ENCODE peak calls at places on chromosomes 3 and 15, in five cellular contexts. One of them, this sample, is unnamed.

GRCh38 chr3:79983063-79983561 is 215.3 kb upstream of the ROBO1 start:
- DNase-seq in GM12878: no peak
- DNase-seq in HCT116: no peak
- DNase-seq in IMR-90: no peak
- DNase-seq in H1: no peak
- DNase-seq in this sample: peak

GRCh38 chr15:82093774-82094211 is 48.0 kb upstream of the MEX3B start:
- DNase-seq in GM12878: no peak
- DNase-seq in HCT116: no peak
- DNase-seq in IMR-90: peak
- DNase-seq in H1: no peak
- DNase-seq in this sample: peak

GRCh38 chr15:44034933-44035624 is 160.0 kb downstream of the FRMD5 start:
- DNase-seq in GM12878: no peak
- DNase-seq in HCT116: no peak
- DNase-seq in IMR-90: peak
- DNase-seq in H1: no peak
- DNase-seq in this sample: peak

GRCh38 chr15:92155941-92156340 is 237.7 kb upstream of the ST8SIA2 start:
- DNase-seq in GM12878: no peak
- DNase-seq in HCT116: no peak
- DNase-seq in IMR-90: no peak
- DNase-seq in H1: no peak
- DNase-seq in this sample: no peak

GRCh38 chr15:70140543-70141375 is 43.0 kb upstream of the TLE3 start:
- DNase-seq in GM12878: no peak
- DNase-seq in HCT116: no peak
- DNase-seq in IMR-90: peak
- DNase-seq in H1: peak
- DNase-seq in this sample: peak

GRCh38 chr3:51137715-51138114 is 247.4 kb upstream of the MANF start:
- DNase-seq in GM12878: no peak
- DNase-seq in HCT116: no peak
- DNase-seq in IMR-90: no peak
- DNase-seq in H1: no peak
- DNase-seq in this sample: no peak

GRCh38 chr15:91385301-91385700 is 285.2 kb downstream of the SV2B start:
- DNase-seq in GM12878: no peak
- DNase-seq in HCT116: no peak
- DNase-seq in IMR-90: no peak
- DNase-seq in H1: no peak
- DNase-seq in this sample: no peak

GRCh38 chr3:129004639-129005295 is 3.7 kb downstream of the EFCC1 start:
- DNase-seq in GM12878: no peak
- DNase-seq in HCT116: no peak
- DNase-seq in IMR-90: no peak
- DNase-seq in H1: no peak
- DNase-seq in this sample: peak

GRCh38 chr15:71271327-71271726 is 156.1 kb downstream of the THSD4 start:
- DNase-seq in GM12878: no peak
- DNase-seq in HCT116: no peak
- DNase-seq in IMR-90: no peak
- DNase-seq in H1: no peak
- DNase-seq in this sample: no peak

GRCh38 chr3:9727743-9728142 is 3.8 kb upstream of the BRPF1 start:
- DNase-seq in GM12878: no peak
- DNase-seq in HCT116: no peak
- DNase-seq in IMR-90: peak
- DNase-seq in H1: no peak
- DNase-seq in this sample: no peak

GRCh38 chr3:172701758-172702157 is 9.1 kb downstream of the NCEH1 start:
- DNase-seq in GM12878: no peak
- DNase-seq in HCT116: no peak
- DNase-seq in IMR-90: no peak
- DNase-seq in H1: no peak
- DNase-seq in this sample: no peak

GRCh38 chr15:69090197-69090948 is 70.1 kb upstream of the GLCE start:
- DNase-seq in GM12878: no peak
- DNase-seq in HCT116: no peak
- DNase-seq in IMR-90: peak
- DNase-seq in H1: peak
- DNase-seq in this sample: no peak

GRCh38 chr15:99447497-99448371 is 118.0 kb upstream of the MEF2A start:
- DNase-seq in GM12878: no peak
- DNase-seq in HCT116: no peak
- DNase-seq in IMR-90: no peak
- DNase-seq in H1: no peak
- DNase-seq in this sample: peak

GRCh38 chr3:45950686-45951600 is 7.7 kb downstream of the CXCR6 start:
- DNase-seq in GM12878: no peak
- DNase-seq in HCT116: no peak
- DNase-seq in IMR-90: no peak
- DNase-seq in H1: no peak
- DNase-seq in this sample: no peak

GRCh38 chr3:170418422-170419300 is at the start of gene CLDN11:
- DNase-seq in GM12878: no peak
- DNase-seq in HCT116: no peak
- DNase-seq in IMR-90: peak
- DNase-seq in H1: no peak
- DNase-seq in this sample: peak

GRCh38 chr15:96337991-96338771 is 7.7 kb downstream of the NR2F2 start:
- DNase-seq in GM12878: no peak
- DNase-seq in HCT116: no peak
- DNase-seq in IMR-90: no peak
- DNase-seq in H1: no peak
- DNase-seq in this sample: peak

GRCh38 chr3:61561374-61562041 is at the start of gene PTPRG:
- DNase-seq in GM12878: no peak
- DNase-seq in HCT116: peak
- DNase-seq in IMR-90: peak
- DNase-seq in H1: peak
- DNase-seq in this sample: peak

GRCh38 chr15:40100133-40100946 is 8.3 kb downstream of the BMF start:
- DNase-seq in GM12878: no peak
- DNase-seq in HCT116: no peak
- DNase-seq in IMR-90: no peak
- DNase-seq in H1: no peak
- DNase-seq in this sample: no peak

GRCh38 chr3:122932251-122932967 is 95.2 kb downstream of the SEMA5B start:
- DNase-seq in GM12878: no peak
- DNase-seq in HCT116: no peak
- DNase-seq in IMR-90: no peak
- DNase-seq in H1: no peak
- DNase-seq in this sample: no peak

GRCh38 chr15:40235201-40235890 is 3.5 kb upstream of the PAK6 start:
- DNase-seq in GM12878: no peak
- DNase-seq in HCT116: no peak
- DNase-seq in IMR-90: no peak
- DNase-seq in H1: no peak
- DNase-seq in this sample: no peak

GRCh38 chr3:188389711-188390346 is 235.9 kb downstream of the LPP start:
- DNase-seq in GM12878: no peak
- DNase-seq in HCT116: no peak
- DNase-seq in IMR-90: no peak
- DNase-seq in H1: no peak
- DNase-seq in this sample: peak

GRCh38 chr15:62989366-62990055 is 53.0 kb upstream of the TPM1 start:
- DNase-seq in GM12878: no peak
- DNase-seq in HCT116: no peak
- DNase-seq in IMR-90: peak
- DNase-seq in H1: no peak
- DNase-seq in this sample: peak

GRCh38 chr15:68389041-68389930 is 42.7 kb downstream of the ITGA11 start:
- DNase-seq in GM12878: no peak
- DNase-seq in HCT116: no peak
- DNase-seq in IMR-90: no peak
- DNase-seq in H1: no peak
- DNase-seq in this sample: no peak

GRCh38 chr3:73556520-73557371 is 68.0 kb downstream of the PDZRN3 start:
- DNase-seq in GM12878: no peak
- DNase-seq in HCT116: no peak
- DNase-seq in IMR-90: peak
- DNase-seq in H1: no peak
- DNase-seq in this sample: no peak

GRCh38 chr3:5122030-5122740 is at the start of gene ARL8B:
- DNase-seq in GM12878: no peak
- DNase-seq in HCT116: peak
- DNase-seq in IMR-90: peak
- DNase-seq in H1: peak
- DNase-seq in this sample: peak
- TF ChIP-seq POLR2A in GM12878: peak
- TF ChIP-seq POLR2A in HCT116: peak
- TF ChIP-seq POLR2A in IMR-90: peak
- TF ChIP-seq POLR2A in H1: peak
- TF ChIP-seq POLR2A in this sample: peak

GRCh38 chr3:32432045-32432710 is 40.5 kb downstream of the CMTM7 start:
- DNase-seq in GM12878: no peak
- DNase-seq in HCT116: no peak
- DNase-seq in IMR-90: no peak
- DNase-seq in H1: no peak
- DNase-seq in this sample: no peak
- H3K9ac ChIP-seq in GM12878: no peak
- H3K9ac ChIP-seq in HCT116: no peak
- H3K9ac ChIP-seq in IMR-90: no peak
- H3K9ac ChIP-seq in H1: no peak
- H3K9ac ChIP-seq in this sample: no peak

GRCh38 chr3:125437631-125438435 is 62.7 kb upstream of the ZNF148 start:
- DNase-seq in GM12878: no peak
- DNase-seq in HCT116: peak
- DNase-seq in IMR-90: peak
- DNase-seq in H1: peak
- DNase-seq in this sample: peak
- H2AFZ ChIP-seq in GM12878: no peak
- H2AFZ ChIP-seq in HCT116: peak
- H2AFZ ChIP-seq in IMR-90: no peak
- H2AFZ ChIP-seq in H1: no peak
- H2AFZ ChIP-seq in this sample: no peak

GRCh38 chr3:57596495-57597239 is 477 bp downstream of the ARF4 start:
- DNase-seq in GM12878: peak
- DNase-seq in HCT116: peak
- DNase-seq in IMR-90: peak
- DNase-seq in H1: peak
- DNase-seq in this sample: peak
- TF ChIP-seq POLR2A in GM12878: peak
- TF ChIP-seq POLR2A in HCT116: no peak
- TF ChIP-seq POLR2A in IMR-90: no peak
- TF ChIP-seq POLR2A in H1: no peak
- TF ChIP-seq POLR2A in this sample: no peak

DNA sequence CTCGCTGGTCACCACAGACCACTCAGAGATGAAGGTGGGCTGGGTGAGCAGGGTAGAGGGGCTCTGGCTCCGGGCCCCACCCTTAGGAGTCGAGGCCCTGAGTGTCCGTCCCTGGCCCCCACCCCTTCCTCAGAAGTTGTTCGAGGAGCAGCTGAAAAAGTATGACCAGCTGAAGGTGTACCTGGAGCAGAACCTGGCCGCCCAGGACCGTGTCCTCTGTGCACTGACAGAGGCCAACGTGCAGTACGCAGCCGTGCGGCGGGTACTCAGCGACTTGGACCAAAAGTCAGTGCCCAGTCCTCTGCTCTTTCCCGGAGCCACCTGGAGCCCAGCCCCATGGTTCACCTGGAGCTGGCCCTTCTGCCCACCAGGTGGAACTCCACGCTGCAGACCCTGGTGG is 28.5 kb downstream of the PTPN23 start:
- DNase-seq in GM12878: no peak
- DNase-seq in HCT116: no peak
- DNase-seq in IMR-90: no peak
- DNase-seq in H1: no peak
- DNase-seq in this sample: no peak
- H3K9ac ChIP-seq in GM12878: no peak
- H3K9ac ChIP-seq in HCT116: no peak
- H3K9ac ChIP-seq in IMR-90: no peak
- H3K9ac ChIP-seq in H1: no peak
- H3K9ac ChIP-seq in this sample: no peak

GRCh38 chr3:11718582-11719405 is 75.1 kb upstream of the VGLL4 start:
- DNase-seq in GM12878: no peak
- DNase-seq in HCT116: peak
- DNase-seq in IMR-90: peak
- DNase-seq in H1: no peak
- DNase-seq in this sample: peak
- H2AFZ ChIP-seq in GM12878: peak
- H2AFZ ChIP-seq in HCT116: peak
- H2AFZ ChIP-seq in IMR-90: peak
- H2AFZ ChIP-seq in H1: peak
- H2AFZ ChIP-seq in this sample: peak

GRCh38 chr3:47412453-47412756 is 31.6 kb downstream of the PTPN23 start:
- DNase-seq in GM12878: no peak
- DNase-seq in HCT116: no peak
- DNase-seq in IMR-90: no peak
- DNase-seq in H1: no peak
- DNase-seq in this sample: no peak

GRCh38 chr3:47411696-47412452 is 31.1 kb downstream of the PTPN23 start:
- DNase-seq in GM12878: no peak
- DNase-seq in HCT116: no peak
- DNase-seq in IMR-90: no peak
- DNase-seq in H1: no peak
- DNase-seq in this sample: no peak

GRCh38 chr3:47410417-47410720 is 29.5 kb downstream of the PTPN23 start:
- DNase-seq in GM12878: no peak
- DNase-seq in HCT116: no peak
- DNase-seq in IMR-90: no peak
- DNase-seq in H1: no peak
- DNase-seq in this sample: no peak

GRCh38 chr3:47409688-47410416 is 29.0 kb downstream of the PTPN23 start:
- DNase-seq in GM12878: no peak
- DNase-seq in HCT116: no peak
- DNase-seq in IMR-90: no peak
- DNase-seq in H1: no peak
- DNase-seq in this sample: no peak

GRCh38 chr3:47410801-47411646 is 30.2 kb downstream of the PTPN23 start:
- DNase-seq in GM12878: no peak
- DNase-seq in HCT116: no peak
- DNase-seq in IMR-90: no peak
- DNase-seq in H1: no peak
- DNase-seq in this sample: no peak
- TF ChIP-seq POLR2A in GM12878: no peak
- TF ChIP-seq POLR2A in HCT116: no peak
- TF ChIP-seq POLR2A in IMR-90: no peak
- TF ChIP-seq POLR2A in H1: no peak
- TF ChIP-seq POLR2A in this sample: no peak

This sample was measured in endothelial cell of umbilical vein.